ENCODE peak calls at places on chromosome 17, in six cellular contexts. One of them, this sample, is unnamed.

GRCh38 chr17:3917391-3917931 is 1.2 kb upstream of the P2RX1 start:
- DNase-seq in GF-D8: no peak
- DNase-seq in upper lobe of right lung: peak; percentile 77
- DNase-seq in CD4-positive, alpha-beta T cell: no peak
- DNase-seq in stimulated activated CD4-positive, alpha-beta T cell treated with anti-CD3 and anti-CD28 coated beads, TNF-alpha, amount 100 ng/mL, for 1 hour: no peak
- DNase-seq in erythroblast: peak; percentile 79
- DNase-seq in this sample: no peak

GRCh38 chr17:83067718-83068261 is 11.6 kb upstream of the METRNL start:
- DNase-seq in CD4-positive, alpha-beta T cell: no peak
- DNase-seq in GF-D8: no peak
- DNase-seq in upper lobe of right lung: peak; percentile 44
- DNase-seq in stimulated activated CD4-positive, alpha-beta T cell treated with anti-CD3 and anti-CD28 coated beads, TNF-alpha, amount 100 ng/mL, for 1 hour: no peak
- DNase-seq in erythroblast: no peak
- DNase-seq in this sample: no peak

GRCh38 chr17:49074851-49075540 is 57.6 kb upstream of the B4GALNT2 start:
- DNase-seq in GF-D8: no peak
- DNase-seq in erythroblast: no peak
- DNase-seq in CD4-positive, alpha-beta T cell: no peak
- DNase-seq in stimulated activated CD4-positive, alpha-beta T cell treated with anti-CD3 and anti-CD28 coated beads, TNF-alpha, amount 100 ng/mL, for 1 hour: no peak
- DNase-seq in upper lobe of right lung: no peak
- DNase-seq in this sample: no peak

GRCh38 chr17:59368218-59368857 is 36.9 kb downstream of the YPEL2 start:
- DNase-seq in erythroblast: no peak
- DNase-seq in stimulated activated CD4-positive, alpha-beta T cell treated with anti-CD3 and anti-CD28 coated beads, TNF-alpha, amount 100 ng/mL, for 1 hour: no peak
- DNase-seq in CD4-positive, alpha-beta T cell: no peak
- DNase-seq in upper lobe of right lung: no peak
- DNase-seq in GF-D8: no peak
- DNase-seq in this sample: no peak

GRCh38 chr17:75642221-75643032 is 9.2 kb downstream of the SMIM5 start:
- DNase-seq in GF-D8: no peak
- DNase-seq in stimulated activated CD4-positive, alpha-beta T cell treated with anti-CD3 and anti-CD28 coated beads, TNF-alpha, amount 100 ng/mL, for 1 hour: no peak
- DNase-seq in upper lobe of right lung: no peak
- DNase-seq in CD4-positive, alpha-beta T cell: no peak
- DNase-seq in erythroblast: peak; percentile 87
- DNase-seq in this sample: no peak

GRCh38 chr17:17303010-17303846 is at the start of gene NT5M:
- DNase-seq in stimulated activated CD4-positive, alpha-beta T cell treated with anti-CD3 and anti-CD28 coated beads, TNF-alpha, amount 100 ng/mL, for 1 hour: no peak
- DNase-seq in erythroblast: peak; percentile 89
- DNase-seq in upper lobe of right lung: peak; percentile 90
- DNase-seq in GF-D8: peak; percentile 38
- DNase-seq in CD4-positive, alpha-beta T cell: peak; percentile 31
- DNase-seq in this sample: peak; percentile 81

GRCh38 chr17:40958086-40958953 is 8.4 kb downstream of the KRT39 start:
- DNase-seq in stimulated activated CD4-positive, alpha-beta T cell treated with anti-CD3 and anti-CD28 coated beads, TNF-alpha, amount 100 ng/mL, for 1 hour: no peak
- DNase-seq in upper lobe of right lung: no peak
- DNase-seq in CD4-positive, alpha-beta T cell: no peak
- DNase-seq in erythroblast: no peak
- DNase-seq in GF-D8: no peak
- DNase-seq in this sample: no peak

GRCh38 chr17:77433385-77434135 is 292.8 kb downstream of the SEC14L1 start:
- DNase-seq in CD4-positive, alpha-beta T cell: no peak
- DNase-seq in upper lobe of right lung: no peak
- DNase-seq in erythroblast: no peak
- DNase-seq in GF-D8: no peak
- DNase-seq in stimulated activated CD4-positive, alpha-beta T cell treated with anti-CD3 and anti-CD28 coated beads, TNF-alpha, amount 100 ng/mL, for 1 hour: no peak
- DNase-seq in this sample: no peak

GRCh38 chr17:60169921-60170817 is 20.4 kb downstream of the CA4 start:
- DNase-seq in erythroblast: peak; percentile 59
- DNase-seq in CD4-positive, alpha-beta T cell: no peak
- DNase-seq in upper lobe of right lung: no peak
- DNase-seq in stimulated activated CD4-positive, alpha-beta T cell treated with anti-CD3 and anti-CD28 coated beads, TNF-alpha, amount 100 ng/mL, for 1 hour: no peak
- DNase-seq in GF-D8: peak; percentile 55
- DNase-seq in this sample: peak; percentile 59

GRCh38 chr17:61809816-61810392 is 53.4 kb downstream of the BRIP1 start:
- DNase-seq in GF-D8: peak; percentile 27
- DNase-seq in stimulated activated CD4-positive, alpha-beta T cell treated with anti-CD3 and anti-CD28 coated beads, TNF-alpha, amount 100 ng/mL, for 1 hour: no peak
- DNase-seq in erythroblast: peak; percentile 18
- DNase-seq in CD4-positive, alpha-beta T cell: no peak
- DNase-seq in upper lobe of right lung: no peak
- DNase-seq in this sample: no peak

GRCh38 chr17:67620636-67621035 is 97.1 kb upstream of the NOL11 start:
- DNase-seq in erythroblast: no peak
- DNase-seq in stimulated activated CD4-positive, alpha-beta T cell treated with anti-CD3 and anti-CD28 coated beads, TNF-alpha, amount 100 ng/mL, for 1 hour: no peak
- DNase-seq in upper lobe of right lung: no peak
- DNase-seq in CD4-positive, alpha-beta T cell: no peak
- DNase-seq in GF-D8: no peak
- DNase-seq in this sample: no peak

GRCh38 chr17:48173191-48173590 is 65.6 kb downstream of the SNX11 start:
- DNase-seq in GF-D8: no peak
- DNase-seq in erythroblast: no peak
- DNase-seq in stimulated activated CD4-positive, alpha-beta T cell treated with anti-CD3 and anti-CD28 coated beads, TNF-alpha, amount 100 ng/mL, for 1 hour: no peak
- DNase-seq in CD4-positive, alpha-beta T cell: no peak
- DNase-seq in upper lobe of right lung: no peak
- DNase-seq in this sample: no peak

GRCh38 chr17:79933863-79934652 is 94.8 kb upstream of the CBX4 start:
- DNase-seq in GF-D8: peak; percentile 81
- DNase-seq in stimulated activated CD4-positive, alpha-beta T cell treated with anti-CD3 and anti-CD28 coated beads, TNF-alpha, amount 100 ng/mL, for 1 hour: no peak
- DNase-seq in erythroblast: peak; percentile 19
- DNase-seq in CD4-positive, alpha-beta T cell: no peak
- DNase-seq in upper lobe of right lung: no peak
- DNase-seq in this sample: peak; percentile 72

GRCh38 chr17:57004944-57005579 is 27.1 kb downstream of the SCPEP1 start:
- DNase-seq in upper lobe of right lung: no peak
- DNase-seq in CD4-positive, alpha-beta T cell: no peak
- DNase-seq in stimulated activated CD4-positive, alpha-beta T cell treated with anti-CD3 and anti-CD28 coated beads, TNF-alpha, amount 100 ng/mL, for 1 hour: no peak
- DNase-seq in GF-D8: peak; percentile 31
- DNase-seq in erythroblast: no peak
- DNase-seq in this sample: no peak

GRCh38 chr17:67489273-67489672 is 112.2 kb downstream of the PITPNC1 start:
- DNase-seq in erythroblast: no peak
- DNase-seq in GF-D8: no peak
- DNase-seq in CD4-positive, alpha-beta T cell: no peak
- DNase-seq in stimulated activated CD4-positive, alpha-beta T cell treated with anti-CD3 and anti-CD28 coated beads, TNF-alpha, amount 100 ng/mL, for 1 hour: no peak
- DNase-seq in upper lobe of right lung: no peak
- DNase-seq in this sample: no peak

GRCh38 chr17:45115871-45116270 is 16.4 kb downstream of the PLCD3 start:
- DNase-seq in GF-D8: no peak
- DNase-seq in upper lobe of right lung: no peak
- DNase-seq in erythroblast: no peak
- DNase-seq in stimulated activated CD4-positive, alpha-beta T cell treated with anti-CD3 and anti-CD28 coated beads, TNF-alpha, amount 100 ng/mL, for 1 hour: no peak
- DNase-seq in CD4-positive, alpha-beta T cell: no peak
- DNase-seq in this sample: no peak

GRCh38 chr17:2380225-2380922 is 20.5 kb downstream of the MNT start:
- DNase-seq in stimulated activated CD4-positive, alpha-beta T cell treated with anti-CD3 and anti-CD28 coated beads, TNF-alpha, amount 100 ng/mL, for 1 hour: no peak
- DNase-seq in CD4-positive, alpha-beta T cell: no peak
- DNase-seq in upper lobe of right lung: no peak
- DNase-seq in erythroblast: no peak
- DNase-seq in GF-D8: no peak
- DNase-seq in this sample: no peak

GRCh38 chr17:70355185-70355584 is 185.9 kb downstream of the KCNJ2 start:
- DNase-seq in GF-D8: no peak
- DNase-seq in erythroblast: no peak
- DNase-seq in stimulated activated CD4-positive, alpha-beta T cell treated with anti-CD3 and anti-CD28 coated beads, TNF-alpha, amount 100 ng/mL, for 1 hour: no peak
- DNase-seq in upper lobe of right lung: no peak
- DNase-seq in CD4-positive, alpha-beta T cell: no peak
- DNase-seq in this sample: no peak

GRCh38 chr17:83186751-83187421 is 107.5 kb downstream of the METRNL start:
- DNase-seq in erythroblast: no peak
- DNase-seq in CD4-positive, alpha-beta T cell: no peak
- DNase-seq in upper lobe of right lung: no peak
- DNase-seq in GF-D8: no peak
- DNase-seq in stimulated activated CD4-positive, alpha-beta T cell treated with anti-CD3 and anti-CD28 coated beads, TNF-alpha, amount 100 ng/mL, for 1 hour: no peak
- DNase-seq in this sample: peak; percentile 2

GRCh38 chr17:66373079-66373478 is 70.7 kb downstream of the PRKCA start:
- DNase-seq in erythroblast: no peak
- DNase-seq in upper lobe of right lung: no peak
- DNase-seq in stimulated activated CD4-positive, alpha-beta T cell treated with anti-CD3 and anti-CD28 coated beads, TNF-alpha, amount 100 ng/mL, for 1 hour: no peak
- DNase-seq in CD4-positive, alpha-beta T cell: no peak
- DNase-seq in GF-D8: no peak
- DNase-seq in this sample: no peak

GRCh38 chr17:65219124-65219523 is 82.0 kb downstream of the RGS9 start:
- DNase-seq in stimulated activated CD4-positive, alpha-beta T cell treated with anti-CD3 and anti-CD28 coated beads, TNF-alpha, amount 100 ng/mL, for 1 hour: no peak
- DNase-seq in upper lobe of right lung: no peak
- DNase-seq in erythroblast: no peak
- DNase-seq in GF-D8: no peak
- DNase-seq in CD4-positive, alpha-beta T cell: no peak
- DNase-seq in this sample: no peak

GRCh38 chr17:38454528-38454927 is 26.3 kb downstream of the ARHGAP23 start:
- DNase-seq in GF-D8: no peak
- DNase-seq in stimulated activated CD4-positive, alpha-beta T cell treated with anti-CD3 and anti-CD28 coated beads, TNF-alpha, amount 100 ng/mL, for 1 hour: no peak
- DNase-seq in CD4-positive, alpha-beta T cell: no peak
- DNase-seq in erythroblast: peak; percentile 30
- DNase-seq in upper lobe of right lung: peak; percentile 82
- DNase-seq in this sample: no peak